ENCODE peak calls at places on chromosomes 13 and 19, in eight cellular contexts. One of them, this sample, is unnamed.

GRCh38 chr19:49436381-49437017 is 4.8 kb downstream of the SLC17A7 start:
- DNase-seq in IMR-90: no peak
- DNase-seq in ovary: no peak
- DNase-seq in prostate gland: no peak
- DNase-seq in esophagus squamous epithelium: no peak
- DNase-seq in tibial nerve: no peak
- DNase-seq in Peyer's patch: no peak
- DNase-seq in gastrocnemius medialis: no peak
- DNase-seq in this sample: no peak

GRCh38 chr13:77697208-77698103 is at the start of gene SLAIN1:
- DNase-seq in prostate gland: peak; percentile 84
- DNase-seq in IMR-90: peak; percentile 5
- DNase-seq in ovary: peak; percentile 76
- DNase-seq in gastrocnemius medialis: peak; percentile 40
- DNase-seq in Peyer's patch: peak; percentile 92
- DNase-seq in esophagus squamous epithelium: no peak
- DNase-seq in tibial nerve: peak; percentile 41
- DNase-seq in this sample: peak; percentile 80

GRCh38 chr19:1090731-1091543 is 4.2 kb downstream of the POLR2E start:
- DNase-seq in gastrocnemius medialis: no peak
- DNase-seq in IMR-90: no peak
- DNase-seq in Peyer's patch: no peak
- DNase-seq in prostate gland: no peak
- DNase-seq in ovary: peak; percentile 32
- DNase-seq in tibial nerve: no peak
- DNase-seq in esophagus squamous epithelium: no peak
- DNase-seq in this sample: no peak

GRCh38 chr13:99842379-99842778 is 129.2 kb downstream of the ZIC5 start:
- DNase-seq in gastrocnemius medialis: no peak
- DNase-seq in ovary: no peak
- DNase-seq in prostate gland: no peak
- DNase-seq in esophagus squamous epithelium: no peak
- DNase-seq in IMR-90: no peak
- DNase-seq in tibial nerve: no peak
- DNase-seq in Peyer's patch: no peak
- DNase-seq in this sample: no peak

GRCh38 chr19:19464339-19465098 is 50.8 kb downstream of the TSSK6 start:
- DNase-seq in Peyer's patch: no peak
- DNase-seq in gastrocnemius medialis: no peak
- DNase-seq in tibial nerve: no peak
- DNase-seq in prostate gland: no peak
- DNase-seq in IMR-90: peak; percentile 73
- DNase-seq in esophagus squamous epithelium: no peak
- DNase-seq in ovary: peak; percentile 46
- DNase-seq in this sample: no peak

GRCh38 chr13:94121686-94122085 is 357.8 kb downstream of the DCT start:
- DNase-seq in Peyer's patch: peak; percentile 49
- DNase-seq in prostate gland: no peak
- DNase-seq in tibial nerve: no peak
- DNase-seq in ovary: no peak
- DNase-seq in IMR-90: peak; percentile 86
- DNase-seq in gastrocnemius medialis: no peak
- DNase-seq in esophagus squamous epithelium: no peak
- DNase-seq in this sample: no peak

GRCh38 chr19:36488816-36489138 is 584 bp downstream of the ZNF566 start:
- DNase-seq in gastrocnemius medialis: no peak
- DNase-seq in IMR-90: no peak
- DNase-seq in tibial nerve: no peak
- DNase-seq in ovary: no peak
- DNase-seq in esophagus squamous epithelium: no peak
- DNase-seq in Peyer's patch: peak; percentile 57
- DNase-seq in prostate gland: no peak
- DNase-seq in this sample: peak; percentile 8

GRCh38 chr13:98575009-98575866 is 1.7 kb downstream of the STK24 start:
- DNase-seq in Peyer's patch: no peak
- DNase-seq in esophagus squamous epithelium: no peak
- DNase-seq in gastrocnemius medialis: no peak
- DNase-seq in tibial nerve: no peak
- DNase-seq in ovary: no peak
- DNase-seq in IMR-90: no peak
- DNase-seq in prostate gland: no peak
- DNase-seq in this sample: no peak

GRCh38 chr19:46764817-46765291 is 18.6 kb upstream of the STRN4 start:
- DNase-seq in IMR-90: no peak
- DNase-seq in prostate gland: peak; percentile 64
- DNase-seq in ovary: no peak
- DNase-seq in tibial nerve: no peak
- DNase-seq in gastrocnemius medialis: no peak
- DNase-seq in Peyer's patch: peak; percentile 83
- DNase-seq in esophagus squamous epithelium: no peak
- DNase-seq in this sample: no peak

GRCh38 chr19:41861098-41861768 is 1.2 kb downstream of the RPS19 start:
- DNase-seq in gastrocnemius medialis: no peak
- DNase-seq in Peyer's patch: no peak
- DNase-seq in ovary: no peak
- DNase-seq in tibial nerve: no peak
- DNase-seq in prostate gland: no peak
- DNase-seq in IMR-90: no peak
- DNase-seq in esophagus squamous epithelium: no peak
- DNase-seq in this sample: no peak

GRCh38 chr19:41859213-41859617 is 840 bp upstream of the RPS19 start:
- DNase-seq in ovary: no peak
- DNase-seq in tibial nerve: no peak
- DNase-seq in Peyer's patch: no peak
- DNase-seq in esophagus squamous epithelium: no peak
- DNase-seq in IMR-90: no peak
- DNase-seq in gastrocnemius medialis: no peak
- DNase-seq in prostate gland: no peak
- DNase-seq in this sample: no peak

GRCh38 chr19:41861846-41862245 is 1.8 kb downstream of the RPS19 start:
- DNase-seq in gastrocnemius medialis: no peak
- DNase-seq in tibial nerve: no peak
- DNase-seq in prostate gland: no peak
- DNase-seq in esophagus squamous epithelium: no peak
- DNase-seq in Peyer's patch: no peak
- DNase-seq in ovary: no peak
- DNase-seq in IMR-90: no peak
- DNase-seq in this sample: no peak

GRCh38 chr19:41859618-41860418 is at the start of gene RPS19:
- DNase-seq in tibial nerve: peak; percentile 98
- DNase-seq in gastrocnemius medialis: peak; percentile 97
- DNase-seq in prostate gland: peak; percentile 98
- DNase-seq in esophagus squamous epithelium: peak; percentile 86
- DNase-seq in Peyer's patch: peak; percentile 99
- DNase-seq in ovary: peak; percentile 99
- DNase-seq in IMR-90: peak; percentile 98
- DNase-seq in this sample: peak; percentile 98

DNA sequence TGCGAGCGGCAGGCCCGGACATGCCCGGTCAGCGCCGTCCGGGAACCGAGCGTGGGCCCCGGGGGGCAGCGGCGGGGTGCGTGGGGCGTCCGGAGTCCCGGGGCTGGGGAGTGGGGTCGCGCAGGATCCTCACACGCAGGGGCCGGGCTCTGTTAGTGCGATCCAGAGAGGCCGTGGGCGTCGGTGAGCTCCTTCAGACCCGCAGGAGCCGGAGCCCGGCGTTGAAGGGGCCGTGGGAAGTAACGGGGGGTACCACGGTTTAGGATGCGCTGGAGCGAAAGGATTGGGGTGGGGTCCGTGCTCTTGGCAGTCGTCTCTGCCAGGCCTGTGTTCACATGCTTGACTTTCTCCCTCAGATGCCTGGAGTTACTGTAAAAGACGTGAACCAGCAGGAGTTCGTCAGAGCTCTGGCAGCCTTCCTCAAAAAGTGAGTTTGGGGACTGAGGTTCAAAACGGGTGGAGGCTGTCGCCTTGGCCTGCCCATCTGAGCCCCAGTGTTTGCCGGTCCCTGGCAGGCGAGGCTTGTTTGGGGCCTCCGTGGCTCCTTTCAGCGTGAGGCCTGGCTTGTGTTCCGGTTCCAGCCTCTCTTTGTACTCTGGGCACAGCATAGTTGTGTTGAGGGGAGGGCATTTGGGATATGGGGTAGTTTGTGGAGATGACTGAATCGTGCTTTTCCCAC is 503 bp downstream of the RPS19 start:
- DNase-seq in ovary: no peak
- DNase-seq in prostate gland: no peak
- DNase-seq in IMR-90: no peak
- DNase-seq in Peyer's patch: no peak
- DNase-seq in tibial nerve: no peak
- DNase-seq in gastrocnemius medialis: no peak
- DNase-seq in esophagus squamous epithelium: no peak
- DNase-seq in this sample: peak; percentile 47
- H3K4me1 ChIP-seq in ovary: peaks cover 6% of the 10 kb centered on the region
- H3K4me1 ChIP-seq in prostate gland: peaks cover 9% of the 10 kb centered on the region
- H3K4me1 ChIP-seq in IMR-90: peaks cover 12% of the 10 kb centered on the region
- H3K4me1 ChIP-seq in Peyer's patch: no peaks in the 10 kb centered on the region
- H3K4me1 ChIP-seq in tibial nerve: peaks cover 33% of the 10 kb centered on the region
- H3K4me1 ChIP-seq in gastrocnemius medialis: peaks cover 26% of the 10 kb centered on the region
- H3K4me1 ChIP-seq in esophagus squamous epithelium: peaks cover 45% of the 10 kb centered on the region
- H3K4me1 ChIP-seq in this sample: peaks cover 39% of the 10 kb centered on the region

GRCh38 chr19:11596156-11596555 is 1.1 kb upstream of the ZNF627 start:
- DNase-seq in gastrocnemius medialis: no peak
- DNase-seq in prostate gland: no peak
- DNase-seq in ovary: no peak
- DNase-seq in esophagus squamous epithelium: no peak
- DNase-seq in tibial nerve: no peak
- DNase-seq in Peyer's patch: no peak
- DNase-seq in IMR-90: no peak
- DNase-seq in this sample: no peak

GRCh38 chr19:11598746-11599145 is 1.5 kb downstream of the ZNF627 start:
- DNase-seq in gastrocnemius medialis: no peak
- DNase-seq in Peyer's patch: no peak
- DNase-seq in tibial nerve: no peak
- DNase-seq in esophagus squamous epithelium: no peak
- DNase-seq in prostate gland: no peak
- DNase-seq in ovary: no peak
- DNase-seq in IMR-90: no peak
- DNase-seq in this sample: no peak

GRCh38 chr19:11598103-11598483 is 810 bp downstream of the ZNF627 start:
- DNase-seq in IMR-90: no peak
- DNase-seq in gastrocnemius medialis: no peak
- DNase-seq in prostate gland: no peak
- DNase-seq in ovary: no peak
- DNase-seq in esophagus squamous epithelium: no peak
- DNase-seq in Peyer's patch: no peak
- DNase-seq in tibial nerve: no peak
- DNase-seq in this sample: no peak

GRCh38 chr19:11594084-11594483 is 3.2 kb upstream of the ZNF627 start:
- DNase-seq in prostate gland: no peak
- DNase-seq in ovary: no peak
- DNase-seq in IMR-90: no peak
- DNase-seq in esophagus squamous epithelium: no peak
- DNase-seq in tibial nerve: no peak
- DNase-seq in gastrocnemius medialis: no peak
- DNase-seq in Peyer's patch: no peak
- DNase-seq in this sample: no peak

DNA sequence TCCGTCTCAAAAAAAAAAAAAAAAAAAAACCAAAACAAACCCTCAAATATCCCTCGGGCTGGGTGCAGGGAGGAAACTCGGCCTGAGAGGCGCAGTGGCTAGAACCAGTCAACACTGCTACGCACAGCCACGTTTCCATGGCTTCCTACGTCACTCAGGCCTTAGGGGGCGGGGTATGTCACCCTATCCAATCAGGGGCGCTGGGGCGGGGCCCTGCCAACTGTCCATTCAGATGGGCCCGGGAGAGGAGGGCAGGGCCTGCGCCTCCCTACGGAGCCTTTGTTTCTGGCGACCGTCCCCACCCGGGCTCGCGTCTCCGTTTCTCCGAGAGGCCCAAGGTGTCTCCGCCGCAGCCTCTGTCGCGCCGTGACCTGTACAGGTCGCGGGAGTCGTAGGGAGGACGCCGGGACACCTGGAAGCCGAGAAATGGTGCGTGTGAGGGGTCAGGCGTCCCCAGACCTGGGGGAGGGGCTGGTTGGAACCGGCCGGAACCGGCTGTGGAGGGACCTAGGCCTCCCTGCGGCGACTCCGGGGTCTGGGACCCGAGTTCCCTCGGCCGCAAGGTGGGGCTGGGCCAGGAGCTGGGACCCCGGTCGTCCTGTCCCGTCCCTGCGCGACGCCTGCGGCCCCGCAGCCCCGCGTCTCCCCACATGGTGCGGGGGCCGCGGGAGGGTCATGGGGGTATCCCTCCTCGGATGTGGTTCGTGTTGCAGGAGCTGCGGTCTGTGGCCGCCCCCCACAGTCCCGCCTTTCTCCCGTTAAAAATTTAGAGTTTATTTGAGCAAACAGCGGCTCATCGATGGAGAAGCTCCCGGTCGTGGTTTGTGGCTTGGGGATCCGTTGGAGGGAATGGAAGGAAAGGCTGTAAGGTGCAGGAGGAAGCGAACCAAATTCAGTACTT is at the start of gene ZNF627:
- DNase-seq in prostate gland: peak; percentile 99
- DNase-seq in esophagus squamous epithelium: peak; percentile 94
- DNase-seq in Peyer's patch: peak; percentile 100
- DNase-seq in gastrocnemius medialis: peak; percentile 97
- DNase-seq in IMR-90: peak; percentile 98
- DNase-seq in ovary: peak; percentile 99
- DNase-seq in tibial nerve: peak; percentile 100
- DNase-seq in this sample: peak; percentile 99
- TF ChIP-seq POLR2A in prostate gland: peak; percentile 97
- TF ChIP-seq POLR2A in esophagus squamous epithelium: peak; percentile 83
- TF ChIP-seq POLR2A in Peyer's patch: peak; percentile 95
- TF ChIP-seq POLR2A in gastrocnemius medialis: peak; percentile 84
- TF ChIP-seq POLR2A in IMR-90: peak; percentile 96
- TF ChIP-seq POLR2A in ovary: peak; percentile 95
- TF ChIP-seq POLR2A in tibial nerve: peak; percentile 98
- TF ChIP-seq POLR2A in this sample: peak; percentile 96

GRCh38 chr19:2805261-2805900 is 14.3 kb upstream of the ZNF554 start:
- DNase-seq in gastrocnemius medialis: no peak
- DNase-seq in IMR-90: no peak
- DNase-seq in prostate gland: no peak
- DNase-seq in tibial nerve: no peak
- DNase-seq in ovary: no peak
- DNase-seq in esophagus squamous epithelium: no peak
- DNase-seq in Peyer's patch: no peak
- DNase-seq in this sample: no peak
- H3K27ac ChIP-seq in gastrocnemius medialis: no peak overlapping the region
- H3K27ac ChIP-seq in IMR-90: no peak overlapping the region
- H3K27ac ChIP-seq in prostate gland: no peak overlapping the region
- H3K27ac ChIP-seq in tibial nerve: no peak overlapping the region
- H3K27ac ChIP-seq in ovary: no peak overlapping the region
- H3K27ac ChIP-seq in esophagus squamous epithelium: no peak overlapping the region
- H3K27ac ChIP-seq in Peyer's patch: no peak overlapping the region
- H3K27ac ChIP-seq in this sample: no peak overlapping the region

DNA sequence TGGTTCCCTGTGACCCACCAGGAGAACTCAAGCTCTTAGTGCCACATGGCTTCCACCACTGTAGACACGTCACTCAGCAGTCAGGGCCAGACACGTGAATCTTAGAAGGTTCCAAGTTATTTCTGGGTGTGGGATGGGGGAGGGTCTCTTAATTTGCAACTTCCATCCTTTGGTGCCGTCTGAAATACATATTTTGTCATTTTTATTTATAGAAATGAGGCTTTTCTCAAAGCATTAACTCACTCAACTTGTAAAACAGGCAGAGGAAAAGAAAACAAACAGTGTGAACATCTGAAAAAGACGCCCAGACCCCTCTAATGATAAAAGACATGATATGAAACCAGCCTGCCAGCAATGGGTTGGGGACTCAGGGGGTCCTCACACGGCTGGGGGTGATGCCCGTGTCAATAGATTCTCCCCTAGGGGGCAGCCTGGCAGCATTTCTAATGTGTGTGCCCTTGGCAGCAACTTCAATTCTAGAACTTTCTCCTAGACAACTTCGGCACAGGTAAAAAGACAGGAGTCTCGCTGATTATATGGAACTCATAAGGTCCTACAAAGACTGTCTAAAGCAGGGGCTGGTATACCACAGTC is 15.4 kb downstream of the PIP5K1C start:
- DNase-seq in Peyer's patch: no peak
- DNase-seq in IMR-90: no peak
- DNase-seq in prostate gland: no peak
- DNase-seq in gastrocnemius medialis: no peak
- DNase-seq in esophagus squamous epithelium: no peak
- DNase-seq in ovary: no peak
- DNase-seq in tibial nerve: no peak
- DNase-seq in this sample: no peak
- H3K4me1 ChIP-seq in Peyer's patch: no peaks in the 10 kb centered on the region
- H3K4me1 ChIP-seq in IMR-90: peaks cover 9% of the 10 kb centered on the region
- H3K4me1 ChIP-seq in prostate gland: peaks cover 10% of the 10 kb centered on the region
- H3K4me1 ChIP-seq in gastrocnemius medialis: peaks cover 5% of the 10 kb centered on the region
- H3K4me1 ChIP-seq in esophagus squamous epithelium: peaks cover 20% of the 10 kb centered on the region
- H3K4me1 ChIP-seq in ovary: peaks cover 4% of the 10 kb centered on the region
- H3K4me1 ChIP-seq in tibial nerve: no peaks in the 10 kb centered on the region
- H3K4me1 ChIP-seq in this sample: peaks cover 44% of the 10 kb centered on the region